ENCODE peak calls at places on chromosomes 5 and 9, in seven cellular contexts. I is GM12878, M is transverse colon, Z is stomach, N is lower leg skin, E is A549, D is sigmoid colon. Y is an unnamed sample.
A peak's percentile ranks its signal among the peaks of the same experiment; 100 is the strongest.

GRCh38 chr5:116418774-116419173 is 155.8 kb downstream of the SEMA6A start:
- DNase-seq in I (no peak), M (no peak), Z (no peak), N (no peak), E (no peak), D (no peak), Y (no peak)

GRCh38 chr5:15516486-15516885 is 16.5 kb downstream of the FBXL7 start:
- DNase-seq in I (no peak), M (no peak), Z (no peak), N (no peak), E (no peak), D (no peak), Y (no peak)

GRCh38 chr5:154505567-154505966 is 27.5 kb upstream of the HAND1 start:
- DNase-seq in I (no peak), M (no peak), Z (no peak), N (no peak), E (no peak), D (peak; percentile 65), Y (peak; percentile 49)

GRCh38 chr5:81852277-81853004 is 101.5 kb upstream of the SSBP2 start:
- DNase-seq in I (no peak), M (peak; percentile 14), Z (no peak), N (peak; percentile 87), E (peak; percentile 7), D (peak; percentile 73), Y (peak; percentile 89)

GRCh38 chr5:80745490-80745889 is 90.7 kb upstream of the DHFR start:
- DNase-seq in I (no peak), M (no peak), Z (no peak), N (no peak), E (no peak), D (no peak), Y (no peak)

GRCh38 chr9:742914-743594 is 98.4 kb upstream of the DMRT1 start:
- DNase-seq in I (no peak), M (no peak), Z (no peak), N (no peak), E (no peak), D (peak; percentile 47), Y (no peak)

GRCh38 chr9:32550046-32550608 is 2.0 kb upstream of the SMIM27 start:
- DNase-seq in I (no peak), M (no peak), Z (no peak), N (no peak), E (peak; percentile 20), D (no peak), Y (no peak)

GRCh38 chr5:120103498-120103897 is 360.6 kb upstream of the PRR16 start:
- DNase-seq in I (no peak), M (no peak), Z (no peak), N (no peak), E (no peak), D (no peak), Y (no peak)

GRCh38 chr5:58984009-58984525 is 401.2 kb downstream of the RAB3C start:
- DNase-seq in I (no peak), M (no peak), Z (no peak), N (no peak), E (no peak), D (no peak), Y (no peak)

GRCh38 chr5:154136141-154136540 is 54.4 kb upstream of the GALNT10 start:
- DNase-seq in I (no peak), M (no peak), Z (no peak), N (no peak), E (no peak), D (no peak), Y (no peak)

GRCh38 chr9:101533334-101534187 is at the start of gene RNF20:
- DNase-seq in I (peak; percentile 94), M (peak; percentile 100), Z (peak; percentile 100), N (peak; percentile 100), E (peak; percentile 98), D (peak; percentile 100), Y (peak; percentile 100)
- TF ChIP-seq POLR2A in I (peak; percentile 67), M (peak; percentile 33), Z (no peak), N (no peak), E (peak; percentile 53), D (no peak), Y (no peak)

DNA sequence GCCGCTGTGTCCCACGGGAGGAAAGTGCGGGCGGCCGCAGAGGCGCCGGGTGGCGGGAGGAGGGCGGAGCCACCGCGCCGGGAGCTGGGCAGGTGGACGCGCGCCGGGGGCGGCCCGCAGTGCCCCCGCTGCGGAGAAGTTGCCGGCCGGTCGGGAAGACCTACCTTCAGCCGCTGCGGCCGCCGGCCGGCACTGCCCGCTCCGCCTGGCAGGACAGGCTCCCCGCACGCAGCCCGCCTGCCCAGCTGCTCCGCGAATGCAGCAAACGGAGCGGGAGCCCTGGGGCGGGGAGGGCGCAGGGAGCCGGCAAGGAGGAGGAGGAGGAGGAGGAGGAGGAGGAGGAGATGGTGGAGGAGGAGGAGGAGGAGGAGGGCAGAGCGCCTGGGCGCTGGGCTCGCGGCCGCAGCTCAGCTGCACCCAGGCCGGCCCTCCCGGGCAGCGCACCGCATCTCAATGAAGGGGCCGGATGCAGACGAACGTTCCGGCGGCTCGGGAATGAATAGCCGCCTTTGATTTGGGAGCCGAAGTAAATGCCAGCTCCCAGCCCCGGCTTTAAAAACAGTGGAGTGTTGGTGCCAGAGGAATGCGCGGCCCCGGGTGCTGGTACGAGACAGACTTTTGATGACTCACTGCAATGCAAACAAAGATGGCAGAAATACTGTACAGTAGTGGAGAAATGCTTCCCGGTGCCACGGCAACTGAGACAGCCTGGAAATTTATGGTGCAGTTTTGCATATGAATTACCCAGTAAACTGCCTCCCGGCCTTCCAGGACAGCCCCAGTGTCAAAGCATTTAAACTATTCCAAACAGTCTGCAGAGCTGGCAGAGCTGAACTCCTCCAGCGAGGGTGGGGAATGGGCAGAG is 43.3 kb downstream of the NACC2 start:
- DNase-seq in I (no peak), M (peak; percentile 84), Z (peak; percentile 85), N (peak; percentile 92), E (peak; percentile 98), D (peak; percentile 89), Y (peak; percentile 84)
- TF ChIP-seq POLR2A in I (no peak), M (no peak), Z (no peak), N (no peak), E (peak; percentile 20), D (no peak), Y (no peak)

DNA sequence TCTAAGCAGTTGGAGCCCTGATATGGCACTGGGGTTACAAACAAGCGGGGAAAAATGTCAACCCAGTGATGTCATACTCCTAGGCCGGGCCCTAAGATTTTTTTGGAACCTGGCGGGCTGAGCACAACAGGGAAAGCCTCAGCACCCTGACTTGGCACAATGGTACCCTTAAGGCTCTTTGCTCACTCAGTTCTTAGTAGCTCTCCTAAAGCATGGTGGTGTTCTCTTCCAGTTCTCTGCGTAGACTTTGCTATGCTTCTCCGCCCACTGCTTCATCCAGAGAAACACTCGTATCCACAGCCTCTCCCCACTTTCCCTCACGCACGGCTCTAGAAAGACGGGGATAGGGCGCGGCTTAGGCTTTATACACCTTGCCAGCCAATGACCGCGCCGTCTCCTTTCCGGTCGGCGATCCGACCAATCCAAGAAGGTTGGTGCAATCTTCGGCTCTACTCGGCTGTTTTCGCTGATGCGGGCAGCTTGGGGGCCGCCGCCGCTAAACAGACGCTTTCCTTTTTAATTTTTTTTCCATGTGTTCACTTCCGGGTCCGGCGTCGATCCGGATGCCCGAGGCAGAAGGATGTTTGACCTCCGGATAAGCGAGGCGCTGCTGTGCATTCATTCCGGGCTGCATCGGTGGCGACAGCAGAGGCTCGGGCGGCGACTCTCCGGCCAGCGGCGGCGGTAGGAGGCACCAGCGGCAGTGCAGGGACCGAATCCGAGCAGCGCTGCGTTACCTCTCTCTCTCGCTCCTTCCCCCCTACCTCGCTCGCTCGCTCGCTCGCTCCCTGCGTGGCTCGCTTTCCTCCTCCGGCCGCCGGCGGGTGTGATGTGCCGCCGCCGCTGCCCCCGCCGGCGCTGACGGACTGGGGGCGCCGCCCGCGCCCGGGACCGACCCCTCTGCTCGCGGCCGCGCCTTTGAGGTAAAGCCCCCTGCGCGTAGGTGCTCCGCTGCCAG is at the start of gene CSNK1G3:
- DNase-seq in I (peak; percentile 82), M (peak; percentile 97), Z (peak; percentile 96), N (peak; percentile 99), E (peak; percentile 97), D (peak; percentile 99), Y (peak; percentile 96)
- TF ChIP-seq POLR2A in I (peak; percentile 96), M (peak; percentile 94), Z (peak; percentile 87), N (peak; percentile 41), E (peak; percentile 92), D (peak; percentile 89), Y (peak; percentile 60)

GRCh38 chr5:10537614-10538013 is 26.3 kb upstream of the ANKRD33B start:
- DNase-seq in I (no peak), M (no peak), Z (no peak), N (no peak), E (no peak), D (peak; percentile 49), Y (no peak)
- TF ChIP-seq POLR2A in I (no peak), M (no peak), Z (no peak), N (no peak), E (no peak), D (no peak), Y (no peak)

DNA sequence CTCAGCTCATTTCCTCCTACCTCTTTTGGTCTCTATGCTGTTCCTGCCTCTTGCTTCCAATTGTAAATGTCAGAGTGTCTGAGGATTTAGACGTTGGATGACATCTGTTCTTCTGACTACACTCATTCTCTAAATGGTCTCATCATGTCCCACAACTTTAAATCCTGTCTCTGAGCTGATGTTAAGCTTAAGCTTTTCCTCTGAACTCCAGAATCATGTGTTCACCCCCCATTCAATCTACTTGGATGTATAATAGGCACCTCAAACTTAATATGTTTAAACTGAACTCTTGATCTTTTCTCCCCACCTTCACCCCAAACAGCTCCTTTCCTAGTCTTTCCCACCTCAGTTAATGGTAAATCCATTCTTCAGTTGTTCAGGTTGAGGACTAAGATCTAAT is 433.6 kb downstream of the CSNK1G3 start:
- DNase-seq in I (no peak), M (no peak), Z (no peak), N (no peak), E (no peak), D (no peak), Y (no peak)
- TF ChIP-seq POLR2A in I (no peak), M (no peak), Z (no peak), N (no peak), E (no peak), D (no peak), Y (no peak)

DNA sequence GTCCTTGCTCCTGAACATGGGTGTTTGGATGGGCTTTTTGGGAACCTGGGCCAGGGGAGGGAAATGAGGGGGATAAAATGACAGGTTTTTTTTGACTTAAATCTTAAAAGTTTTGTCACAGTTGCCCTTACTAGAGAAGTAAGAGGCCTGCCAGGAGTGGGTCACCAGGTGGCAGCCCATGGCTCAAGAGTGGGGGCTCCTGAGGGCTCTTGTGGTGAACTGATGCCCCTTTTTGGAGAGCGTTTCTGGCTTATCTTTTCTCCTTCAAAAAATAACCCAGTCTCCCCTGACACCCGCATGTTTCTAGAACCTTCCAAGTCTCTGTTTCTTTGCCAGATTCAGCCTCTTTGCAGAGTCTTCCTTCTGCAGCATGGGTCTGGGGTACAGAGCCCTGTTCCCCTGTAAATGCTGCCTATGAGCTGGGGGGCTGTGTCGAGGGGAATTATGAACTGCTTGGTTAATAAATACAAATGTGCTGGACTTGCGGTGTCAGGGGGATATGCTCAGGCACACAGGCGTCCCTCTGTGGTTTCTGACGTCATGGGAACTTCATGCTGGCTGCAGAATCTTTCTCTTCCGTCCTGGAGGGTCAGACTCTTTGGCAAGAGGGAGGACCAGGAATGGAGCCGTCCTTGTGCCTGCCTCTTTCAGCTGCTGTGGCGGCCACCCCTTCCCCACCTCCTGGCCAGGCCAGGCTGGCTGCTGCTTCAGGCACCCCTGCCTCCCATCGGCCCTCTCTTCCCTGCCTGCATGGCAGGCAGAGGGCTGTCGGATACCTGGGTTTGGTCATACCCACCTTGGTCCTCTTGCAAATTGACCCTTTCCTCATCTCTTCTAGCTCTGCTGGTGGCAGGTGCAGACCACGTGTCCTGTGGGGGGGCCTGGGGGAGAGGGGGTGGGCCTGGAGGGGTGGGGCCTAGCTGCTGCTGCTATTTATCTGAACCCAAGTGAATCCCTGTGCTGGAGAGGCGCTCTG is 30.1 kb downstream of the PTPA start:
- DNase-seq in I (peak; percentile 71), M (peak; percentile 69), Z (peak; percentile 70), N (peak; percentile 92), E (peak; percentile 31), D (peak; percentile 93), Y (peak; percentile 82)
- TF ChIP-seq POLR2A in I (no peak), M (no peak), Z (no peak), N (no peak), E (no peak), D (no peak), Y (no peak)